ENCODE peak calls at places on chromosomes 3 and 15, in six cellular contexts. O is right cardiac atrium, Q is cardiac fibroblast, T is A549, G is adipocyte, J is adrenal gland. P is an unnamed sample.

GRCh38 chr3:16332904-16333426 is 68.0 kb downstream of the OXNAD1 start:
- DNase-seq in Q (peak), G (peak), O (no peak), T (no peak), J (no peak), P (no peak)

GRCh38 chr3:186594591-186595113 is 18.2 kb upstream of the AHSG start:
- DNase-seq in G (no peak), T (no peak), Q (no peak), O (no peak), J (no peak), P (no peak)

GRCh38 chr3:134640872-134641470 is 9.9 kb downstream of the KY start:
- DNase-seq in T (peak), G (peak), J (no peak), O (no peak), Q (peak), P (no peak)

GRCh38 chr3:154290187-154290586 is 34.1 kb downstream of the DHX36 start:
- DNase-seq in Q (no peak), O (no peak), G (no peak), T (no peak), J (no peak), P (no peak)

GRCh38 chr3:67946446-67946845 is 292.0 kb upstream of the SUCLG2 start:
- DNase-seq in G (peak), O (no peak), T (no peak), Q (peak), J (no peak), P (no peak)

GRCh38 chr3:52286777-52287110 is 884 bp upstream of the GLYCTK start:
- DNase-seq in T (no peak), Q (peak), J (no peak), G (no peak), O (no peak), P (no peak)

GRCh38 chr3:186166036-186166435 is 57.1 kb upstream of the ETV5 start:
- DNase-seq in Q (no peak), G (no peak), J (no peak), O (no peak), T (no peak), P (no peak)

GRCh38 chr3:145776782-145777408 is 384.1 kb downstream of the PLOD2 start:
- DNase-seq in Q (peak), O (no peak), G (peak), J (peak), T (peak), P (peak)

GRCh38 chr3:194386066-194386465 is 13.0 kb downstream of the GP5 start:
- DNase-seq in T (no peak), G (no peak), O (no peak), Q (no peak), J (no peak), P (no peak)

GRCh38 chr3:119856695-119857094 is 74.8 kb downstream of the NR1I2 start:
- DNase-seq in O (no peak), J (no peak), Q (no peak), T (no peak), G (no peak), P (no peak)

GRCh38 chr3:128112406-128112968 is 11.1 kb downstream of the RUVBL1 start:
- DNase-seq in O (no peak), G (peak), J (peak), T (peak), Q (peak), P (peak)

GRCh38 chr3:131526801-131527347 is 24.1 kb upstream of the MRPL3 start:
- DNase-seq in T (peak), O (peak), Q (peak), G (peak), J (peak), P (no peak)
- H3K4me3 ChIP-seq in T (peak), O (peak), Q (peak), G (peak), J (no peak), P (peak)

GRCh38 chr15:45375836-45376235 is 2.5 kb downstream of the GATM start:
- DNase-seq in J (no peak), G (no peak), T (no peak), Q (no peak), O (no peak), P (no peak)

GRCh38 chr15:45376967-45377629 is 1.2 kb downstream of the GATM start:
- DNase-seq in O (no peak), Q (no peak), T (no peak), J (no peak), G (no peak), P (no peak)

GRCh38 chr15:45377630-45378148 is 655 bp downstream of the GATM start:
- DNase-seq in G (peak), T (no peak), O (peak), J (peak), Q (no peak), P (no peak)

GRCh38 chr15:45378149-45378912 is at the start of gene GATM:
- DNase-seq in G (peak), J (peak), T (peak), O (peak), Q (peak), P (peak)

GRCh38 chr15:45376300-45376928 is 1.9 kb downstream of the GATM start:
- DNase-seq in Q (no peak), J (no peak), G (no peak), O (no peak), T (no peak), P (no peak)
- H3K4me3 ChIP-seq in Q (no peak), J (no peak), G (no peak), O (no peak), T (no peak), P (no peak)

GRCh38 chr15:93073465-93073952 is 15.5 kb downstream of the RGMA start:
- DNase-seq in O (peak), Q (peak), T (no peak), G (no peak), J (no peak), P (no peak)
- H3K4me3 ChIP-seq in O (peak), Q (peak), T (peak), G (peak), J (no peak), P (peak)

GRCh38 chr15:45183511-45183910 is 4.3 kb downstream of the SHF start:
- DNase-seq in J (no peak), G (no peak), T (no peak), Q (no peak), O (no peak), P (no peak)

GRCh38 chr15:45180201-45180600 is 7.6 kb downstream of the SHF start:
- DNase-seq in G (no peak), J (no peak), O (no peak), Q (no peak), T (no peak), P (no peak)

GRCh38 chr15:45180648-45181436 is 6.9 kb downstream of the SHF start:
- DNase-seq in O (no peak), G (no peak), J (no peak), T (no peak), Q (no peak), P (no peak)

GRCh38 chr15:45183001-45183400 is 4.8 kb downstream of the SHF start:
- DNase-seq in Q (no peak), T (no peak), O (no peak), J (no peak), G (no peak), P (no peak)

DNA sequence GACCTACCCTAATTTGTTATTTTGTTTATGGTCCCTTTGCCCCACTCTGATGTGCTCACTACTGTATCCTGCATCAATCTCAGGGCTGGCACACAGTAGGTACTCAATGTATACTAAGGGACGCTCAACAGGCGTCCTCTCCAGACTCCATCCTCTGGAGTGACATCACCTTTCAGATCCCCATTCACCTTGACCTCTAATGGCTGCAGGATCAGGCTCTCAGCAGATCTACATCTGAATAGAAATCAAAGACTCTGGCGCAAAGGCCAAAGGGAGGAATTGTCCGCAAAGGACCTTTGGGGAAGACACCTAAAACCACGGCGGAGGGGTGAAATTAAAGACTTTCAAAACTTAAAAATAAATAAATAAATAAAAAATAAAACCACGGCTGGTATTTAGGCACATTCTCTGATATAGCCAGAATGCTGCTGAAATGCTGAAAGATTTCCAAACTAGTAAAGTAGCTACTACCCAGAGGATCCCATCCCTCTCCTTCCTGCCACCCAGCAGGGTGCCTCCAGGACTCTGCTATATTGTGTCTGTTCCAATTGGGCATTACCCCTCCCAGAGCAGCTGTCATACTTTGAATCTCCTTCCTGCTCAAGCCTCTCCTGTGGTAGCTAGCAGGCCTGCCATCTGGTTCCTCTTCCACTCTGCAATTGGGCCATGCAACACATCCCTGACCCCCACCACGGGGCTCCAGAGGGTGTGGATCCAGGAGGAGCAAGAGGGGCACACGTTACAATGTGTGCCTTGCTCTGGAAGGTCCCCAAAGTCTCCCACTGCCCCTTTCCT is 6.1 kb downstream of the SHF start:
- DNase-seq in J (no peak), T (no peak), G (no peak), O (no peak), Q (no peak), P (no peak)
- H3K4me3 ChIP-seq in J (no peak), T (no peak), G (no peak), O (no peak), Q (no peak), P (no peak)

GRCh38 chr3:146777941-146778340 is 172.8 kb upstream of the PLSCR5 start:
- DNase-seq in Q (no peak), T (no peak), O (no peak), J (no peak), G (no peak), P (no peak)

GRCh38 chr3:146783446-146783845 is 178.3 kb upstream of the PLSCR5 start:
- DNase-seq in G (peak), Q (no peak), O (no peak), T (no peak), J (no peak), P (no peak)

GRCh38 chr3:146780251-146780650 is 175.1 kb upstream of the PLSCR5 start:
- DNase-seq in G (peak), J (no peak), O (no peak), T (no peak), Q (peak), P (no peak)

GRCh38 chr3:146781059-146781458 is 175.9 kb upstream of the PLSCR5 start:
- DNase-seq in O (no peak), T (no peak), J (no peak), Q (peak), G (no peak), P (no peak)

DNA sequence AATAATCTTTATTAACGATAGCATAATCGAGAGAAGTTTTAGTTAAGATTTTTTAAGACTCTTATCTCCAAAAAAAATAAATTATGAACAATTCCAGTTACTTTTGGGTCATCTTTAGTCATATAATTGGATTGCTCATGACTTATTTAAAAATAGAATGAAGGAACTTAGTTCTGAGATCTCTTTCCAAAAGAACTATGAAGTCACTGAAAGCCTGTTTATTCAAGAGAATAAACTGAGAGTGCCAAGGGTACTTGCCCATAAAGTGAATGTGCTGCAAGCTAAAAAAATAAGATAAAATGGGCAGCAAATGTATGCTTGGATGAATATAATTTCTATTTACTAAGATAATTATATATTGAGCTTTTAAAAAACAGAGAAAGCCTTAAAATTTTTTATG is 176.5 kb upstream of the PLSCR5 start:
- DNase-seq in J (no peak), O (no peak), T (no peak), G (peak), Q (peak), P (no peak)
- H3K4me3 ChIP-seq in J (no peak), O (no peak), T (no peak), G (no peak), Q (no peak), P (no peak)

GRCh38 chr15:28104326-28104725 is 5.2 kb upstream of the OCA2 start:
- DNase-seq in Q (no peak), J (peak), G (no peak), T (no peak), O (no peak), P (no peak)

GRCh38 chr15:28103402-28103801 is 4.3 kb upstream of the OCA2 start:
- DNase-seq in T (no peak), Q (no peak), G (no peak), O (no peak), J (no peak), P (no peak)

GRCh38 chr15:28101983-28102441 is 2.9 kb upstream of the OCA2 start:
- DNase-seq in O (no peak), G (no peak), J (no peak), T (no peak), Q (no peak), P (no peak)

GRCh38 chr15:28105224-28105791 is 6.2 kb upstream of the OCA2 start:
- DNase-seq in Q (no peak), T (no peak), O (no peak), G (no peak), J (peak), P (no peak)

DNA sequence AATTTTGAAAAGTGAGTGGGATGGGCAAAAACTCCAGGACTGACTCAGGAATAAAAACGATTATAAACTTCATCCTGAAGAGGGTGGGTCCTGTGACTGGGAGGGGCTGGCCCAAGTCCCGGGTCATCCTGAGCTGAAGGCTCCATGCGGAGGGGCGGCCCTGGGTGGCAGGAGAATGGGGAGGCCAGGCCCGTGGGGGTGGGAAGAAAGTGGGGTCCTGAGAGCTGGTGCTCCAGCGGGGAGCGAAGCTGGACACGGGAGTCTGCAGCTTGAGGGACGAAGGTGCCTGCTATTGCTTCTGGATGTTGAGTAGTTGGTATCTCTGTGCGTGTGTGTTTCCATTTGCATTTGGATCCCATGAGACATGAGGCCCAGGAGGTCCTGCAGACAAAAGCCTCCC is 4.7 kb upstream of the OCA2 start:
- DNase-seq in J (peak), T (no peak), Q (no peak), O (no peak), G (no peak), P (no peak)
- H3K4me3 ChIP-seq in J (no peak), T (no peak), Q (no peak), O (no peak), G (no peak), P (no peak)

DNA sequence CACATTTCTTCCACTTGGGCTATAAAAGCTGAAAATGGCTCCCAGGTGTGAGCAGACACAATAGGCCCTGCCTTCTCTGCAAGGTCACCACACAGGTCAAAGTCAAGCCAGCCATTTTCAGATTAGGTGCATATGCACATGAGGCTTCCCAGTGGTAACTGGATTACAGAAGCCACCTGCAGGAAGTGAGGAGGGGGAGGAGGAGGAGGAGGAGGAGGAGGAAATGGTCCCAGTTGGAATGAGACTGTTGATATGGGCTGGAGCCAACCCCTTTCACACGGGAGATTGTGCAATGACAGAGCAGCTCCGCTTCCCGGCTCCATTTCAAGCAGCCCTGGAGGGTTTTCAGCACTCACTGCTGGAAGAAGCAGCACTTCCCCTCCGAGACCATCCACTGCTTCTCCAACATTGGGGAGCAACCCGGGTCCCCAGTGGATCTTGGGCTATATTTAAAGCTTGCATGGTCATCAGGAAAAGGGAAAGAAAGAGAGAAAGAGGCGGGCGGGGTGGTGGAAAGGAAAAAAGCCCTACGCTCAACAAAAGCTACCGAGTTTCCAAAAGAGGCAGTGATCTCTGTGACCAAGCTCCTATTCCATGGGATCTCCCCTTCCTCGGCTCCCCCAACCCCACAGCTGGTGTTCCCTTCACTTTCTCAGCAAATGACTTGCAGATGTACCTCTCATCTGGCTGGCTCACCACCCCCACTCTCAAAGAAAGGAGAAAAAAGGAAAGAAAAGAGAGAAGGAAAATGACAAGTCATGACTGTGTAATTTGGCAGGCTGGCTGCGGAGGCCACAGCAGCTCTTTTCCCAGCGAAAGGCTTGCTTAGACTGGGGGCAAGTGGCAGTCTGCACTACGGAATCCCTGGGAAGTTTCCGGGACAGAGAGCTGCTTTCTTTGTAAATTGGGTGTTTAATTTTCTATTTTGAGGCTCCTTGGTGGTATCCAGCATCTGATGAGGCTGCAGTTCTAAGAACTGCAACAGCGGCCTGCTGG is 58.3 kb downstream of the LRIG1 start:
- DNase-seq in J (peak), O (peak), T (no peak), Q (peak), G (peak), P (peak)
- H3K4me3 ChIP-seq in J (no peak), O (no peak), T (no peak), Q (no peak), G (peak), P (peak)